ENCODE peak calls at places on chromosomes 2 and 18, in five cellular contexts. K, X, Y, C and Q are unnamed samples.

GRCh38 chr2:217886720-217887309 is 116.0 kb downstream of the TNS1 start:
- DNase-seq in Y (peak), C (peak), X (peak), K (peak), Q (peak)

GRCh38 chr2:69134546-69134945 is 121.6 kb downstream of the ANTXR1 start:
- DNase-seq in X (no peak), K (no peak), Y (no peak), C (no peak), Q (no peak)

GRCh38 chr2:54862742-54863141 is 139.3 kb downstream of the EML6 start:
- DNase-seq in C (no peak), X (no peak), K (no peak), Y (no peak), Q (no peak)

GRCh38 chr2:174535757-174536703 is 49.2 kb upstream of the GPR155 start:
- DNase-seq in K (no peak), X (no peak), Y (no peak), C (no peak), Q (peak)

GRCh38 chr2:47043142-47043890 is 111.8 kb downstream of the STPG4 start:
- DNase-seq in K (peak), C (peak), X (no peak), Y (no peak), Q (no peak)

GRCh38 chr18:23743733-23744333 is 54.6 kb downstream of the LAMA3 start:
- DNase-seq in K (no peak), C (no peak), Y (no peak), X (no peak), Q (no peak)

GRCh38 chr2:85852979-85853498 is 35.8 kb downstream of the ST3GAL5 start:
- DNase-seq in K (no peak), X (peak), Y (peak), C (no peak), Q (peak)

GRCh38 chr2:200756618-200757321 is 54.9 kb upstream of the BZW1 start:
- DNase-seq in K (peak), X (no peak), C (peak), Y (no peak), Q (no peak)

GRCh38 chr2:201433389-201433995 is 17.8 kb downstream of the TRAK2 start:
- DNase-seq in K (no peak), Y (no peak), X (no peak), C (no peak), Q (no peak)

GRCh38 chr2:20438334-20439192 is 8.3 kb upstream of the RHOB start:
- DNase-seq in Y (no peak), X (no peak), C (no peak), K (peak), Q (no peak)

GRCh38 chr2:102337481-102338386 is 17.9 kb upstream of the IL18R1 start:
- DNase-seq in X (no peak), K (peak), Y (no peak), C (no peak), Q (no peak)

GRCh38 chr2:46298522-46299351 is 1.5 kb downstream of the EPAS1 start:
- DNase-seq in X (no peak), Y (no peak), K (peak), C (no peak), Q (no peak)

GRCh38 chr2:12194936-12195335 is 448.5 kb downstream of the LPIN1 start:
- DNase-seq in K (no peak), C (no peak), Y (no peak), X (no peak), Q (no peak)

GRCh38 chr18:3153107-3153704 is 66.6 kb downstream of the MYOM1 start:
- DNase-seq in C (no peak), Y (no peak), X (no peak), K (peak), Q (peak)

GRCh38 chr2:232872826-232873225 is 2.8 kb downstream of the SNORC start:
- DNase-seq in K (no peak), Y (no peak), X (no peak), C (no peak), Q (no peak)

GRCh38 chr18:54224379-54225014 is at the start of gene MBD2:
- DNase-seq in K (peak), X (peak), Y (peak), C (peak), Q (peak)
- TF ChIP-seq CTCF in K (peak), X (no peak), Y (no peak), C (peak), Q (no peak)

GRCh38 chr2:195532255-195532627 is 124.8 kb upstream of the SLC39A10 start:
- DNase-seq in C (no peak), K (no peak), X (no peak), Y (no peak), Q (no peak)
- H3K4me3 ChIP-seq in C (no peak), K (no peak), X (no peak), Y (no peak), Q (no peak)

GRCh38 chr2:61690078-61690477 is 151.9 kb upstream of the XPO1 start:
- DNase-seq in X (no peak), K (no peak), Y (no peak), C (no peak), Q (no peak)
- TF ChIP-seq CTCF in X (no peak), K (no peak), Y (no peak), C (no peak), Q (no peak)

GRCh38 chr2:96881349-96882195 is 11.7 kb upstream of the SEMA4C start:
- DNase-seq in C (no peak), Y (no peak), K (peak), X (no peak), Q (no peak)

GRCh38 chr2:96882230-96882629 is 12.3 kb upstream of the SEMA4C start:
- DNase-seq in C (no peak), K (no peak), Y (no peak), X (no peak), Q (no peak)

GRCh38 chr2:96884299-96885156 is 14.6 kb upstream of the SEMA4C start:
- DNase-seq in K (no peak), Y (no peak), C (no peak), X (no peak), Q (no peak)

GRCh38 chr2:96882906-96883305 is 13.0 kb upstream of the SEMA4C start:
- DNase-seq in C (no peak), K (no peak), Y (no peak), X (no peak), Q (no peak)

DNA sequence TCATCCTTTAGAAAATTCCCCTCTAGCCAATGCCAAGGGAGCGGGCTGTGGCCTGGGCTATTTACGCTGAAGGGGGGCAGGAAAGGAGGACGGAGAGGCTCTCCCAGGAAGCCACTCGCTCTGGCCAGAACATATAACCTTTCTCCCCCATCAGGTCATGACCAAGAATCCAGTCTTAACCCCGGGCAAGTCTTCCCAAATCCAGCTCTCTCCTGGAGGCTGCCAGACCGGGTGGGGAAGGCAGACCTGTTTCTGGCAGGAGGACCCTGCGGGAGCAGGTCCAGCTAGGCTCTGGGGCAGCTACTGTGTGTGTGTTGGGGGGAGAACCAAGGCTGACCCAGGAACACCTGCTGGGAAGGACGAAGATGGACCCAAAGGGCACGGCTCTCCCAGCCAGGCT is 13.4 kb upstream of the SEMA4C start:
- DNase-seq in C (no peak), Y (no peak), X (no peak), K (no peak), Q (no peak)
- H3K4me3 ChIP-seq in C (no peak), Y (no peak), X (no peak), K (no peak), Q (no peak)